ENCODE peak calls at places on chromosomes 16 and 17, in five cellular contexts. C is SK-N-SH, A is K562, D is GM12878, J is HepG2. Z is an unnamed sample.

GRCh38 chr17:77471984-77472836 is 331.4 kb downstream of the SEC14L1 start:
- DNase-seq in C (peak; percentile 67), D (no peak), J (no peak), A (no peak), Z (peak; percentile 40)

GRCh38 chr16:73053379-73054130 is 5.6 kb upstream of the ZFHX3 start:
- DNase-seq in C (peak; percentile 52), D (no peak), A (no peak), J (peak; percentile 75), Z (no peak)

GRCh38 chr16:70473446-70474319 is 19.3 kb downstream of the FCSK start:
- DNase-seq in C (peak; percentile 51), D (no peak), A (no peak), J (no peak), Z (no peak)

GRCh38 chr17:13120864-13121263 is 103.0 kb upstream of the ELAC2 start:
- DNase-seq in A (no peak), D (no peak), J (no peak), C (no peak), Z (no peak)

GRCh38 chr16:3952342-3953131 is 72.0 kb upstream of the CREBBP start:
- DNase-seq in C (no peak), A (no peak), J (no peak), D (no peak), Z (no peak)

GRCh38 chr17:36877774-36878173 is 59.5 kb upstream of the LHX1 start:
- DNase-seq in A (no peak), C (no peak), D (no peak), J (no peak), Z (no peak)

GRCh38 chr16:23384878-23385277 is 68.1 kb downstream of the COG7 start:
- DNase-seq in C (no peak), J (no peak), A (no peak), D (no peak), Z (no peak)

GRCh38 chr16:59192551-59193199 is 458.6 kb upstream of the GOT2 start:
- DNase-seq in A (no peak), C (peak; percentile 33), D (no peak), J (peak; percentile 42), Z (peak; percentile 9)

GRCh38 chr16:16016388-16016964 is 67.1 kb downstream of the ABCC1 start:
- DNase-seq in A (no peak), J (no peak), C (no peak), D (no peak), Z (no peak)

GRCh38 chr17:31320791-31321190 is 631 bp downstream of the EVI2A start:
- DNase-seq in C (peak; percentile 10), J (no peak), A (no peak), D (no peak), Z (no peak)

GRCh38 chr16:83652898-83653297 is 154.9 kb upstream of the HSBP1 start:
- DNase-seq in D (no peak), J (no peak), C (no peak), A (no peak), Z (no peak)

GRCh38 chr17:65857713-65858112 is 296.3 kb upstream of the AXIN2 start:
- DNase-seq in D (no peak), A (no peak), J (no peak), C (no peak), Z (no peak)

GRCh38 chr17:27915715-27916114 is 22.6 kb upstream of the LYRM9 start:
- DNase-seq in C (no peak), A (no peak), J (no peak), D (no peak), Z (peak; percentile 45)

GRCh38 chr16:55349867-55350266 is 25.9 kb downstream of the IRX6 start:
- DNase-seq in C (no peak), J (no peak), A (no peak), D (no peak), Z (no peak)
- TF ChIP-seq FOXM1 in C (no peak), J (no peak), A (no peak), D (no peak), Z (no peak)

GRCh38 chr17:68246271-68247028 is 1.4 kb upstream of the AMZ2 start:
- DNase-seq in A (no peak), C (no peak), J (no peak), D (no peak), Z (no peak)
- TF ChIP-seq FOXM1 in A (no peak), C (no peak), J (no peak), D (no peak), Z (no peak)

DNA sequence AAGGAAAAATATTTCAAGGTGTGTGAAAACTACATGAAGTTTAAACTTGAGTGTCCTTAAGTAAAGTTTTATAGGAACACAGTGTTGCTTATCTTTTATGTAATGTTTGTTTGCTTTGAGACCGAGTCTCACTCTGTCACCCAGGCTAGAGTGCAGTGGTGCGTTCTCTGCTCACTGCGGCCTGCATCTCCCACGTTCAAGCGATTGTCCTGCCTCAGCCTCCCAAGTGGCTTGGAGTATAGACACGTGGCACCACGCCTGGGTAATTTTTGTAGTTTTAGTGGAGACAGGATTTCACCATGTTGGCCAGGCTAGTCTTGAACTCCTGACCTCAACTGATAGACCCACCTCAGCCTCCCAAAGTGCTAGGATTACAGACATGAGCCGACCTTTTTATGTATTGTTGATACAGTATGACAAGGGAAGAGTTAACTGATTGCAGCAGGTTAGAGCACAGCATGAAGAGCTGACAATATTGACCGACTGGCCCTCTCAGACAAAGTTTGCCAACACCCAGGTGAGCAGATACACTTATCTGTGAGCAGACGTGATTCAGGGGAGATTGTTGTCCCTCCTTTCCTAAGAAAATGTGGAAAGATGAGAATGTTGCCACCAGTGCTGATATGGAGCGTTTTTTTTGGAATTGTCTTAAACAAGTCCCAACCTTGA is 373.7 kb downstream of the WWOX start:
- DNase-seq in C (no peak), D (no peak), J (peak; percentile 48), A (no peak), Z (no peak)
- TF ChIP-seq FOXM1 in C (no peak), D (no peak), J (no peak), A (no peak), Z (no peak)

DNA sequence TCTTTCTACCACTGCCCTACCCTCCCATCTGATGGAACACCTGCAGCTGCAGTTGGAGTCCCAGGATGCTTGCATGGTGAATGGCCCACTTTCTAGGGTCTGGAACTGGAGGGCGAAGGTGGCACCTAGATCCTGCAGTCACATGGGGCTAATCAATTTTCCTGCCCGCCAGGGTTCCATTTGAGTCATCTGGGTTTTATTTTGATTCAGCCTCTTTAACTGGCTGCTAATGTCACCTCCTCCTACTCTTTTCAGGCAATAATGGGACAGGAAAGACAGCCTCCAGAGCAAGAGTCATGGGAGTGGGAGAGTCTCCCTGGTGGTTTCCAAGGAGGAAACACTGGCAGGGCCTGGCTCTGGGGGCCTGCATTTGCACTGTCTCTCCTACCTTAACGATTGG is 3.8 kb upstream of the TBKBP1 start:
- DNase-seq in A (no peak), C (peak; percentile 23), J (no peak), D (no peak), Z (no peak)
- TF ChIP-seq FOXM1 in A (no peak), C (no peak), J (no peak), D (no peak), Z (no peak)

GRCh38 chr17:39980402-39981206 is at the start of gene PSMD3:
- DNase-seq in D (peak; percentile 100), J (peak; percentile 100), A (peak; percentile 92), C (peak; percentile 94), Z (peak; percentile 88)
- TF ChIP-seq FOXM1 in D (peak; percentile 79), J (no peak), A (peak; percentile 71), C (peak; percentile 35), Z (peak; percentile 56)

GRCh38 chr17:17812211-17813054 is 24.4 kb downstream of the SREBF1 start:
- DNase-seq in C (peak; percentile 95), D (no peak), J (peak; percentile 52), A (peak; percentile 72), Z (peak; percentile 68)

GRCh38 chr17:17811381-17812210 is 25.2 kb downstream of the SREBF1 start:
- DNase-seq in D (no peak), C (no peak), A (peak; percentile 31), J (peak; percentile 70), Z (peak; percentile 18)

GRCh38 chr17:17814162-17815061 is 22.4 kb downstream of the SREBF1 start:
- DNase-seq in J (no peak), D (no peak), A (no peak), C (no peak), Z (no peak)

GRCh38 chr17:17813725-17814095 is 23.1 kb downstream of the SREBF1 start:
- DNase-seq in D (no peak), J (no peak), A (no peak), C (no peak), Z (no peak)

GRCh38 chr17:17813055-17813724 is 23.6 kb downstream of the SREBF1 start:
- DNase-seq in D (no peak), J (no peak), A (no peak), C (no peak), Z (no peak)
- TF ChIP-seq FOXM1 in D (no peak), J (no peak), A (no peak), C (no peak), Z (no peak)

DNA sequence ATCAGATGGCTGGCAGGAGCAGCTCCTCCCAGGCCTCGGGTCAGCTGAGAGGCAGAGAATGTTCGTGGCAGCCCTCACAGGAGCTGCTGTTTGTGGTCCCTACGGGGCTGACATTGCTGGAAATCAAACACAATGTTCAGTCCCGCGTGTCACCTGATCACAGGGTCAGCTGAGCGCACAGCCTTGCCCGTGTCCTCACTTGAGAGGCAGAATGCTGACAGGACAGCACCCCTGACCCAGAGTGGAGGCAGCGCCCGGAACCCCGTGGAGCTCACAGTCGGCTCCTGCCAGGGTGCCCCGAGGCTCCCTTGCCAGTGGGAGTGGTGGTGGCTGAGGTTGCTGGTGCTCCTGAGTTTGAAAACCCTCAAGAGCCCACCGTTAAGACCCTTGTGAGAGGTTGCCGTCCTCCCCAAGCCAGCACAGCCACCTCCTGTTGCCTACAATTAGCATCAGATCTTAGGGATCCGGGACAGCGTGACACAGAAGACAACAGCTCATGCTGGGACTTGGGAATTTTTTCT is 3.6 kb upstream of the CHMP6 start:
- DNase-seq in C (peak; percentile 30), D (no peak), A (no peak), J (peak; percentile 51), Z (no peak)
- TF ChIP-seq FOXM1 in C (no peak), D (no peak), A (no peak), J (no peak), Z (no peak)

DNA sequence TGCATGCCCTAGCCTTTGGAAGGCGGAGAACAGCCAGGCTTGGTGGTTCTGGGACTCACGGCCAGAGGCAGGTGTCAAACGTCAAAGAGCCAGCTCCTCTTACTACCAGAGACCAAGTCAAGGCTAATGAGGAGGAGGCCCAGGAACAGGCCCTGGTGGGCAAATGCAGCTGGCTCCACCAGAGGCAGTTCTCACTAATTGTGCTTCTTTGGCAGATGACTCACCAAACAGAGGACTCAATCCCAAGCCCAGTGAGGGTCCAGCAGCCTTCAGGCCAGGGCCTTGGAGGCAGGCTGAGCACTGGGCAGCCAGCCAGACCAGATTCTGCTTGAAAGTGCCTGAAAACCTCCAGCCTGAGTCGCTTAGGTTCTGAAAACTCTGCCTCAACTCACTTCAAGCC is 336.5 kb upstream of the CDH5 start:
- DNase-seq in D (no peak), C (no peak), J (no peak), A (no peak), Z (no peak)
- TF ChIP-seq FOXM1 in D (no peak), C (no peak), J (no peak), A (no peak), Z (no peak)

DNA sequence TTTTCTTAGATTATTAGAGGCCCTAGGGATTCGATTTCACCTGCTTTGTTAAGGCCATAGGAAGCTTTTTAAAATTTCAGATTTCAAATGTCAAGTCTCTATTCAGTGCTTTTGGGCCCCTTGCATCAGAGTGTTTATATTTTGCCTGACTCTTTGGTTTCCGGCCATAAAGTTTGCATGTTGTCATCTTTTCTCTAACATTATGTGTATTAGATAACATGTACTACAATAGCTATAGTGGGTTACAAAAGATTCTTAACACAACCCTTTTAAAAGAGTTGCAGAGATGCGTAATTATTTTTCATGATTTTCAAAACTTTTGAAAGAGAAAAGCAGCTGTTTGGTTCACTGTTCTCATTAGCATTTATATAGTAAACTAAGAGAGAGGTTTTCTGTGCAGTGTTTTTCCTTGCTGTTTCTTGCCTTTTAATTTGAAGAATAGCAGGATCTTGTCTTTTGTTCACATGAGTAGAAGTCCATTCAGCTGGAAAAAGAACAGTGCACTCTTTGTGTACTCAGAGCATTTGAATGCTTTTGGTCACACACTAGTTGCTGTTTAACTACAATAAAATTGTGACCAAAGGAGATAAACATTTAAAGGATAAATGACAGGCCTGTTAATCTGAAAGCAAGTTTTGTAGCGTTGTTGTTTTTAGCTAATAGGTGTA is 52.5 kb downstream of the FTO start:
- DNase-seq in A (no peak), J (peak; percentile 87), C (no peak), D (no peak), Z (no peak)
- TF ChIP-seq FOXM1 in A (no peak), J (no peak), C (no peak), D (no peak), Z (no peak)